ENCODE peak calls at places on chromosomes 2 and 18, in ten cellular contexts. I is GM20000, B is lung, A is foreskin keratinocyte, U is WTC11, E is pancreas, X is AG10803, K is vagina, P is PC-9, Z is GM13977. Y is an unnamed sample.
A peak's percentile ranks its signal among the peaks of the same experiment; 100 is the strongest.

GRCh38 chr2:128269358-128270305 is 49.0 kb downstream of the HS6ST1 start:
- DNase-seq in I (no peak), B (no peak), A (no peak), U (no peak), E (peak; percentile 32), X (no peak), K (no peak), P (no peak), Z (no peak), Y (no peak)

GRCh38 chr2:130963849-130964793 is 127.4 kb downstream of the ARHGEF4 start:
- DNase-seq in I (peak; percentile 60), B (no peak), A (no peak), U (peak; percentile 83), E (no peak), X (no peak), K (no peak), P (no peak), Z (peak; percentile 64), Y (peak; percentile 26)

GRCh38 chr2:195411219-195411687 is 245.8 kb upstream of the SLC39A10 start:
- DNase-seq in I (no peak), B (no peak), A (no peak), U (no peak), E (no peak), X (peak; percentile 63), K (no peak), P (no peak), Z (no peak), Y (no peak)

GRCh38 chr2:37832590-37833197 is 92.4 kb upstream of the RMDN2 start:
- DNase-seq in I (peak; percentile 62), B (peak; percentile 92), A (no peak), U (peak; percentile 88), E (peak; percentile 72), X (peak; percentile 85), K (peak; percentile 80), P (peak; percentile 67), Z (peak; percentile 65), Y (peak; percentile 92)

GRCh38 chr2:9908639-9909038 is 42.9 kb upstream of the GRHL1 start:
- DNase-seq in I (no peak), B (no peak), A (no peak), U (no peak), E (no peak), X (no peak), K (no peak), P (no peak), Z (no peak), Y (no peak)

GRCh38 chr2:11748018-11748860 is 1.8 kb downstream of the LPIN1 start:
- DNase-seq in I (no peak), B (no peak), A (no peak), U (no peak), E (no peak), X (no peak), K (peak; percentile 87), P (no peak), Z (no peak), Y (peak; percentile 42)

GRCh38 chr2:179521944-179522343 is 257.3 kb upstream of the SESTD1 start:
- DNase-seq in I (no peak), B (no peak), A (no peak), U (no peak), E (no peak), X (no peak), K (no peak), P (no peak), Z (no peak), Y (no peak)

GRCh38 chr2:126657636-126658315 is 1.8 kb downstream of the GYPC start:
- DNase-seq in I (peak; percentile 81), B (peak; percentile 78), A (no peak), U (peak; percentile 66), E (peak; percentile 53), X (peak; percentile 100), K (peak; percentile 94), P (peak; percentile 66), Z (peak; percentile 81), Y (peak; percentile 90)

GRCh38 chr18:57801379-57802165 is 1.5 kb downstream of the ATP8B1 start:
- DNase-seq in I (peak; percentile 19), B (no peak), A (no peak), U (peak; percentile 23), E (peak; percentile 44), X (no peak), K (no peak), P (peak; percentile 50), Z (peak; percentile 14), Y (no peak)

GRCh38 chr2:97742381-97742847 is 29.0 kb downstream of the ZAP70 start:
- DNase-seq in I (no peak), B (no peak), A (no peak), U (no peak), E (no peak), X (no peak), K (no peak), P (no peak), Z (no peak), Y (peak; percentile 76)

GRCh38 chr2:30178618-30179404 is 32.0 kb downstream of the YPEL5 start:
- DNase-seq in I (no peak), B (peak; percentile 52), A (peak; percentile 24), U (no peak), E (no peak), X (peak; percentile 62), K (peak; percentile 96), P (no peak), Z (no peak), Y (no peak)

GRCh38 chr18:46097853-46098615 is at the start of gene ATP5F1A:
- DNase-seq in I (peak; percentile 90), B (peak; percentile 92), A (peak; percentile 57), U (peak; percentile 82), E (peak; percentile 81), X (peak; percentile 78), K (peak; percentile 92), P (peak; percentile 72), Z (peak; percentile 88), Y (peak; percentile 93)
- TF ChIP-seq CTCF in I (no peak), B (no peak), A (no peak), U (no peak), E (no peak), X (no peak), K (no peak), P (no peak), Z (no peak), Y (no peak)

GRCh38 chr2:21395366-21395765 is 271.6 kb downstream of the TDRD15 start:
- DNase-seq in I (peak; percentile 6), B (no peak), A (no peak), U (no peak), E (no peak), X (no peak), K (no peak), P (no peak), Z (no peak), Y (no peak)
- TF ChIP-seq CTCF in I (no peak), B (no peak), A (no peak), U (no peak), E (no peak), X (no peak), K (no peak), P (no peak), Z (peak; percentile 20), Y (no peak)

GRCh38 chr2:47437287-47437686 is 34.3 kb downstream of the MSH2 start:
- DNase-seq in I (peak; percentile 36), B (no peak), A (no peak), U (no peak), E (no peak), X (peak; percentile 65), K (no peak), P (no peak), Z (no peak), Y (no peak)
- TF ChIP-seq CTCF in I (no peak), B (no peak), A (peak; percentile 72), U (no peak), E (peak; percentile 21), X (peak; percentile 59), K (peak; percentile 24), P (peak; percentile 68), Z (no peak), Y (peak; percentile 24)

GRCh38 chr18:62030091-62030985 is 137.5 kb upstream of the RNF152 start:
- DNase-seq in I (no peak), B (no peak), A (no peak), U (no peak), E (no peak), X (peak; percentile 50), K (no peak), P (peak; percentile 38), Z (no peak), Y (no peak)
- TF ChIP-seq CTCF in I (no peak), B (no peak), A (no peak), U (no peak), E (no peak), X (no peak), K (no peak), P (no peak), Z (no peak), Y (no peak)

DNA sequence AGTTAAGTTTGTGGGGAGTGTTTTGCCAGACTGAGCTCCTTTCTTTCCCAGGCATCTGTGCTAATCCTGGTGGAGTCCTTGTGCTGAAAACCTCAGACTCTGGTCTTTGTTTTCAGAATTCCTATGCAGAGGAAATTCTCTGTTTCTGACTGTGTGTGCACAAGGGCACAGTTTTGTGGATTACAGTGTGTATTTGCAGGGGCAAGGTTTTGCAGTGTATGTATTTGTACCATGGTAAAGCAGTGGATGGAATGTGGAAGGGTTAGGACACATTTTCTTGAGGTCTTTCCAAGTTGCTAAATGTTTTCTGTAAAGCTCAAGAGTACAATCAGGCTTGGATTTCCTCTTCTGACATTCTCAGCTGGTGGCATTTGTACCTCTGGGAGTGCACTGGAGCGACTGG is 139.5 kb upstream of the RND3 start:
- DNase-seq in I (no peak), B (no peak), A (no peak), U (no peak), E (no peak), X (peak; percentile 49), K (no peak), P (no peak), Z (no peak), Y (no peak)
- TF ChIP-seq CTCF in I (no peak), B (no peak), A (no peak), U (no peak), E (no peak), X (no peak), K (no peak), P (no peak), Z (no peak), Y (no peak)

DNA sequence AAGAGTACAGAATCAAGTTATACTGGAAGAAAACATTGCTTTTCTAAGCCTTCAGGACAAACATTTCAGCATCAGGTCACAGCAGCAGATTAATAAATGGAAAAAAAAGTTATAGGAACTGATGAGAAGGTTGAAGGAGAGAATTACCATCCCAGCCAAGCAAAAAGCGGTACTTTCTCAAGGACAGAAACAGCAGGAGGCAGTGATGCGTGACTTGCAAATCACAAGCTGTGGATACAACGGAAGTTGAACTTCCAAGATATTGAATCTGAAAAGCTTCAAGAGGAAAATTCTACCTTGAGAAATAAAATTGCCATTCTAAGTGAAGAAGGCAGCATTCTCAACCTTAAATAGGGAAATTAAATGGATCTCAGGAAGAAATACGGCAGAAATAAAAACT is 18.5 kb upstream of the SERPINB12 start:
- DNase-seq in I (no peak), B (no peak), A (no peak), U (no peak), E (no peak), X (peak; percentile 18), K (no peak), P (no peak), Z (no peak), Y (no peak)
- TF ChIP-seq CTCF in I (no peak), B (no peak), A (peak; percentile 50), U (no peak), E (no peak), X (peak; percentile 22), K (no peak), P (no peak), Z (no peak), Y (no peak)

DNA sequence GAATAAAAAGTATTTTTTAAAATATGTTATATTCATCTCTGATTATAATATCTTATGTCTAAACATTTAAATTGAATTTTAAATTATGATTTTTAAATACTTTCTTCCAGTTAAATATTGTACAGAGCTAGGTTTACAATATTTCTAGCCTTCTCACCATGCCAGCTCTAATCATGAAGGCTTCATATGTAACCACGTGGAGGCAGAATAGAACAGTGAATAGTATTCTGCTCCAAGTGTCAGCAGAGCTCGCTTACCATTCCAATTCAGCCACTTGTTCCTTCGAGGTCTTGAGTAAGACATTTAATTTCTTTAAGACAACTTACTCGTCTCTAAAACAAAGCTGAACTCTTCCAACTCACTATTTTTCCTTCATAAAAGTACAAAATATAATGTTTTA is 871.8 kb downstream of the SUCLG1 start:
- DNase-seq in I (no peak), B (no peak), A (no peak), U (no peak), E (no peak), X (no peak), K (no peak), P (no peak), Z (no peak), Y (no peak)
- TF ChIP-seq CTCF in I (no peak), B (no peak), A (no peak), U (no peak), E (no peak), X (no peak), K (no peak), P (no peak), Z (no peak), Y (no peak)